ENCODE peak calls at places on chromosomes 11 and 22, in ten cellular contexts. G, M, C, K, T, L, V, N, I and Q are unnamed samples.

GRCh38 chr11:67117667-67118058 is 1.4 kb upstream of the KDM2A start:
- DNase-seq in G (peak), M (no peak), C (no peak), K (no peak), T (peak), L (no peak), V (peak), N (no peak), I (no peak), Q (peak)

GRCh38 chr11:9574806-9575530 is 1.5 kb downstream of the WEE1 start:
- DNase-seq in G (peak), M (peak), C (peak), K (peak), T (peak), L (no peak), V (peak), N (peak), I (peak), Q (no peak)

GRCh38 chr11:1390603-1391164 is 950 bp downstream of the BRSK2 start:
- DNase-seq in G (no peak), M (no peak), C (no peak), K (no peak), T (peak), L (no peak), V (no peak), N (no peak), I (no peak), Q (peak)

GRCh38 chr11:13745165-13745564 is 76.7 kb downstream of the FAR1 start:
- DNase-seq in G (no peak), M (no peak), C (no peak), K (no peak), T (no peak), L (no peak), V (no peak), N (no peak), I (no peak), Q (no peak)

GRCh38 chr22:28837640-28838039 is 37.3 kb upstream of the XBP1 start:
- DNase-seq in G (no peak), M (no peak), C (no peak), K (no peak), T (no peak), L (no peak), V (no peak), N (no peak), I (no peak), Q (peak)

GRCh38 chr11:24239016-24239720 is 257.7 kb upstream of the LUZP2 start:
- DNase-seq in G (no peak), M (no peak), C (no peak), K (no peak), T (no peak), L (no peak), V (no peak), N (no peak), I (no peak), Q (no peak)

GRCh38 chr22:44382461-44383038 is 69.8 kb upstream of the SHISAL1 start:
- DNase-seq in G (no peak), M (no peak), C (no peak), K (no peak), T (no peak), L (no peak), V (peak), N (no peak), I (no peak), Q (peak)

GRCh38 chr22:29334148-29334547 is 18.7 kb upstream of the RASL10A start:
- DNase-seq in G (no peak), M (no peak), C (no peak), K (no peak), T (no peak), L (no peak), V (no peak), N (no peak), I (no peak), Q (no peak)

GRCh38 chr11:34570584-34570983 is 50.3 kb upstream of the EHF start:
- DNase-seq in G (no peak), M (no peak), C (peak), K (peak), T (no peak), L (no peak), V (no peak), N (peak), I (no peak), Q (no peak)

GRCh38 chr11:64437426-64437825 is 78.5 kb downstream of the RPS6KA4 start:
- DNase-seq in G (no peak), M (no peak), C (no peak), K (no peak), T (no peak), L (no peak), V (peak), N (no peak), I (no peak), Q (peak)

GRCh38 chr11:118634435-118635236 is 27.2 kb downstream of the PHLDB1 start:
- DNase-seq in G (peak), M (peak), C (peak), K (no peak), T (peak), L (no peak), V (peak), N (peak), I (no peak), Q (no peak)

GRCh38 chr11:41917900-41918299 is 458.4 kb upstream of the LRRC4C start:
- DNase-seq in G (no peak), M (no peak), C (no peak), K (no peak), T (no peak), L (no peak), V (no peak), N (no peak), I (no peak), Q (peak)

GRCh38 chr11:102664001-102664752 is 39.0 kb upstream of the MMP20 start:
- DNase-seq in G (no peak), M (peak), C (no peak), K (no peak), T (no peak), L (no peak), V (no peak), N (no peak), I (peak), Q (no peak)

GRCh38 chr11:56885182-56885581 is 103.5 kb upstream of the OR5AK2 start:
- DNase-seq in G (peak), M (no peak), C (peak), K (no peak), T (no peak), L (no peak), V (no peak), N (peak), I (no peak), Q (no peak)

GRCh38 chr11:64723907-64724862 is 1.2 kb upstream of the NRXN2 start:
- DNase-seq in G (no peak), M (no peak), C (no peak), K (no peak), T (no peak), L (no peak), V (no peak), N (no peak), I (no peak), Q (peak)

GRCh38 chr11:8671651-8672062 is 10.8 kb downstream of the TRIM66 start:
- DNase-seq in G (no peak), M (no peak), C (no peak), K (no peak), T (no peak), L (no peak), V (peak), N (no peak), I (no peak), Q (no peak)

GRCh38 chr11:64741393-64742086 is 2.4 kb downstream of the RASGRP2 start:
- DNase-seq in G (no peak), M (no peak), C (no peak), K (no peak), T (peak), L (no peak), V (no peak), N (no peak), I (no peak), Q (peak)

GRCh38 chr11:118916842-118917388 is 8.8 kb downstream of the BCL9L start:
- DNase-seq in G (peak), M (no peak), C (no peak), K (no peak), T (no peak), L (no peak), V (peak), N (peak), I (no peak), Q (no peak)

GRCh38 chr11:95487391-95487790 is 256.4 kb upstream of the SESN3 start:
- DNase-seq in G (no peak), M (no peak), C (no peak), K (no peak), T (no peak), L (peak), V (no peak), N (no peak), I (no peak), Q (no peak)

GRCh38 chr11:94504689-94505293 is 7.5 kb upstream of the C11orf97 start:
- DNase-seq in G (no peak), M (peak), C (no peak), K (no peak), T (no peak), L (no peak), V (no peak), N (no peak), I (peak), Q (no peak)

GRCh38 chr11:60831501-60832079 is 10.3 kb upstream of the CCDC86 start:
- DNase-seq in G (no peak), M (no peak), C (no peak), K (no peak), T (no peak), L (no peak), V (no peak), N (no peak), I (no peak), Q (no peak)

GRCh38 chr22:31829505-31829904 is 75.7 kb downstream of the DEPDC5 start:
- DNase-seq in G (no peak), M (peak), C (no peak), K (no peak), T (no peak), L (peak), V (no peak), N (no peak), I (peak), Q (no peak)

GRCh38 chr22:26846645-26847044 is 189.3 kb downstream of the MIAT start:
- DNase-seq in G (no peak), M (no peak), C (no peak), K (no peak), T (peak), L (no peak), V (no peak), N (no peak), I (no peak), Q (no peak)

DNA sequence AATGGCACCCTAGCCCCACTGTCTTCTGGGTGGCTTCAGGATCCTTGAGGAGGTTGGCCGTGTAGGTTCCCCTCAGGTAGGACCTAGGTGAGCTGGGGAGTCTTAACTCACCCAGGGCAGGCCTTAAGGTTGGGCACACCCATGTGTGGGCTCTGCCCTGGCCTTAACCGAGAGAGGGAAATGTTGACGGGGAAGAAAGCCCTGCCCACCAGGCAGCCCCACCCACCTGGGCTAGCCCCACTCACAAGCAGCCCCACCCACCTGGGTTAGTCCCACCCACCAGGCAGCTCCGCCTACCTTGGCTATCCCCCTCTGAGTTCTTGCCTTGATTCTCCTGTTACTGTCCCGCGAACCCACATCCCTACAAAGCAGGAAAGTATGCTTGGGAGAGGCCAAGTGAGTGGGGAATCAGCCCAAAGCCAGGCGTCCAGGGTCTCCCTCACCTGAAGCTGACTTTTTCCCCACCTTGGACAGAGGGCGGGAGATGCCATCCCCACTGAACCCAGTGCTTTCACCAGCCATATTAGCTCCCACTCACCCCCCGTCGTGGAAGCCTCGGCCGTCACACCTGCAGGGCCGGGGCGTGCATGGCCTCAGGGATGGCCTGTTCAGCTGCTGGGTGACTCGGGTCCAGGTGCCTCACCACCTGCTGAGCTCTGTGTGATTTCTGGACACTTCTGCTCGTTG is at the start of gene MYEOV:
- DNase-seq in G (peak), M (peak), C (peak), K (no peak), T (peak), L (peak), V (no peak), N (no peak), I (peak), Q (peak)
- TF ChIP-seq POLR2AphosphoS5 in G (peak), M (peak), C (no peak), K (no peak), T (no peak), L (no peak), V (no peak), N (no peak), I (peak), Q (peak)

DNA sequence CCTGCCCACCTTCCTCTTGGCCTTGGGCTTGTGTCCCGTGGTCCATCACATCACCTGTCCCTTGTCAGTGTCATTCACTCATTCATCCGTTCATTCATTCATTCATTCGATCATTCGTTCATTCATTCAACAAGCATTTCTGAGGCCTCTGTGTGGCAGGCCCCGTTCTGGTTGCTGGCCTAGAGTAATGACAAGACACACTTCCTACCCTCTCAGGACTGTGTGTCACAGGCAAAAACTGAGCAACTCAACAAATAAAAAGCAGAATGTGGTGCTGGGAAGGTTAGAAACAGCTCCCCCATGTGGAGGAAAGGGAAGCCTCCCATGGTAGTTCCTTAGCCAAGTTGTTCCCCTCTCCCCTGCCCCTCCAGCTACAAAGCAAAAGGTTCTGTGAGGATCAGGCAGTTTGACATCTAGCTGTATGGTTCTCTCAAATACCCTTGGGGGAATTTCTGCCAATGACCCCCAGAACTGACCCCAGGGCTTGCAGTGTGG is 1.6 kb upstream of the OMP start:
- DNase-seq in G (no peak), M (peak), C (no peak), K (no peak), T (no peak), L (no peak), V (no peak), N (no peak), I (no peak), Q (no peak)
- TF ChIP-seq CTCF in G (peak), M (peak), C (no peak), K (no peak), T (peak), L (peak), V (no peak), N (no peak), I (peak), Q (no peak)

GRCh38 chr22:36486619-36487384 is 5.4 kb upstream of the TXN2 start:
- DNase-seq in G (peak), M (no peak), C (peak), K (no peak), T (peak), L (no peak), V (no peak), N (peak), I (no peak), Q (no peak)
- TF ChIP-seq POLR2A in G (no peak), M (no peak), C (no peak), K (no peak), T (no peak), L (no peak), V (no peak), N (no peak), I (no peak), Q (no peak)

GRCh38 chr22:46121523-46122287 is 28.6 kb upstream of the PPARA start:
- DNase-seq in G (no peak), M (no peak), C (no peak), K (no peak), T (no peak), L (no peak), V (no peak), N (no peak), I (no peak), Q (no peak)

GRCh38 chr22:46119093-46119728 is 31.1 kb upstream of the PPARA start:
- DNase-seq in G (no peak), M (no peak), C (no peak), K (no peak), T (no peak), L (no peak), V (no peak), N (no peak), I (no peak), Q (no peak)

GRCh38 chr22:46121079-46121478 is 29.2 kb upstream of the PPARA start:
- DNase-seq in G (no peak), M (no peak), C (no peak), K (no peak), T (no peak), L (no peak), V (no peak), N (no peak), I (no peak), Q (no peak)

GRCh38 chr22:46120420-46120737 is 29.9 kb upstream of the PPARA start:
- DNase-seq in G (no peak), M (no peak), C (no peak), K (no peak), T (no peak), L (no peak), V (no peak), N (no peak), I (no peak), Q (no peak)

GRCh38 chr22:46119729-46120419 is 30.5 kb upstream of the PPARA start:
- DNase-seq in G (no peak), M (peak), C (no peak), K (no peak), T (no peak), L (no peak), V (peak), N (no peak), I (no peak), Q (no peak)
- TF ChIP-seq POLR2AphosphoS5 in G (no peak), M (no peak), C (no peak), K (peak), T (no peak), L (no peak), V (no peak), N (no peak), I (no peak), Q (no peak)

GRCh38 chr22:30453731-30454510 is 17.9 kb downstream of the SEC14L3 start:
- DNase-seq in G (no peak), M (no peak), C (no peak), K (no peak), T (no peak), L (no peak), V (no peak), N (no peak), I (no peak), Q (no peak)
- TF ChIP-seq CTCF in G (no peak), M (peak), C (no peak), K (no peak), T (peak), L (peak), V (no peak), N (no peak), I (no peak), Q (no peak)

DNA sequence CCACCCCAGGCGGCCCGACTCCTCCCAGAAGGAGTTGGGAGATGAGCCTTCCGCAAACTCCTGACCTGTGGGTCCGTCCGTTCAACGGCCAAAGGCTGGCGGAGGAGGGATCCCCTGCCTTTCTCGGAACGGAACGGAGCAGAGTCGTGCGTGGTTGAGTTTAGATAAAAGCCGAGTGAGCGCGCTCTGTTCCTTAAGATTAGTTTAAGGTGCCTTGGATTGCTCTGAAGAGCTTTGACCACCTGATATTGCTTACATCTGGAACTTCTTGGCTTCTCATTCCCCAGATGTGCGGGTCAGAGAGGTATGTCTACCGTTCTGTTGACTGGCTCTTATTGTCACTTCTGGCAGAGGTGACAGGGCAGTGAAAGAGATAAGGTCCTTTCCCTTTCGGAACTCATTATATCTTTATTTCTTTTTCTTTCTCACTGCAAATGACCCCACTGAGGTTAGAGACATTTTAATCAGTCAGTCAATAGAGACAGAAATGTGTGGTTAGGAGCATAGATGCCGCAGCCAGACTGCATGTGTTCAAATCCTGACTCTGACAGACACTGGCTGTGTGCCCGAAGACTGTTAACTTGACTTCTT is at the start of gene TRIM6:
- DNase-seq in G (peak), M (peak), C (peak), K (no peak), T (peak), L (no peak), V (peak), N (peak), I (no peak), Q (peak)
- TF ChIP-seq POLR2A in G (no peak), M (no peak), C (no peak), K (no peak), T (no peak), L (no peak), V (no peak), N (no peak), I (peak), Q (no peak)

GRCh38 chr11:115364892-115365291 is 139.3 kb downstream of the CADM1 start:
- DNase-seq in G (no peak), M (no peak), C (no peak), K (no peak), T (no peak), L (no peak), V (no peak), N (no peak), I (no peak), Q (no peak)

GRCh38 chr11:115361025-115361424 is 143.2 kb downstream of the CADM1 start:
- DNase-seq in G (no peak), M (no peak), C (no peak), K (no peak), T (no peak), L (no peak), V (no peak), N (no peak), I (no peak), Q (no peak)

GRCh38 chr11:115363426-115363825 is 140.8 kb downstream of the CADM1 start:
- DNase-seq in G (no peak), M (no peak), C (no peak), K (no peak), T (no peak), L (no peak), V (no peak), N (no peak), I (no peak), Q (no peak)

GRCh38 chr11:115362997-115363396 is 141.2 kb downstream of the CADM1 start:
- DNase-seq in G (no peak), M (no peak), C (no peak), K (no peak), T (no peak), L (no peak), V (no peak), N (no peak), I (no peak), Q (no peak)

GRCh38 chr11:115363921-115364320 is 140.3 kb downstream of the CADM1 start:
- DNase-seq in G (no peak), M (no peak), C (no peak), K (no peak), T (no peak), L (no peak), V (no peak), N (no peak), I (no peak), Q (no peak)
- TF ChIP-seq POLR2AphosphoS5 in G (no peak), M (no peak), C (no peak), K (no peak), T (no peak), L (no peak), V (no peak), N (no peak), I (no peak), Q (no peak)

GRCh38 chr11:371716-372590 is 2.7 kb downstream of the B4GALNT4 start:
- DNase-seq in G (no peak), M (no peak), C (no peak), K (no peak), T (no peak), L (no peak), V (no peak), N (no peak), I (no peak), Q (no peak)

GRCh38 chr11:368414-369335 is 624 bp upstream of the B4GALNT4 start:
- DNase-seq in G (no peak), M (no peak), C (no peak), K (no peak), T (no peak), L (no peak), V (no peak), N (no peak), I (no peak), Q (no peak)

GRCh38 chr11:371051-371450 is 1.8 kb downstream of the B4GALNT4 start:
- DNase-seq in G (no peak), M (no peak), C (no peak), K (no peak), T (no peak), L (no peak), V (no peak), N (no peak), I (no peak), Q (no peak)

GRCh38 chr11:369336-370018 is at the start of gene B4GALNT4:
- DNase-seq in G (no peak), M (peak), C (no peak), K (no peak), T (no peak), L (no peak), V (no peak), N (peak), I (no peak), Q (no peak)

GRCh38 chr11:370087-370941 is 1.0 kb downstream of the B4GALNT4 start:
- DNase-seq in G (no peak), M (no peak), C (no peak), K (no peak), T (peak), L (no peak), V (no peak), N (no peak), I (no peak), Q (no peak)
- TF ChIP-seq CTCF in G (no peak), M (no peak), C (no peak), K (no peak), T (peak), L (no peak), V (no peak), N (no peak), I (no peak), Q (no peak)

GRCh38 chr22:40044870-40045834 is 50.4 kb downstream of the FAM83F start:
- DNase-seq in G (peak), M (peak), C (peak), K (no peak), T (peak), L (no peak), V (peak), N (no peak), I (no peak), Q (peak)
- TF ChIP-seq POLR2A in G (no peak), M (peak), C (no peak), K (no peak), T (no peak), L (peak), V (no peak), N (peak), I (no peak), Q (peak)